ENCODE peak calls at places on chromosomes 12 and 14, in eight cellular contexts. One of them, this sample, is unnamed.

GRCh38 chr14:30194769-30195168 is 267.1 kb upstream of the PRKD1 start:
- DNase-seq in right cardiac atrium: no peak
- DNase-seq in right lobe of liver: no peak
- DNase-seq in upper lobe of right lung: no peak
- DNase-seq in tibial nerve: no peak
- DNase-seq in HCT116: no peak
- DNase-seq in neuronal stem cell: no peak
- DNase-seq in psoas muscle: no peak
- DNase-seq in this sample: no peak

GRCh38 chr12:51922762-51923505 is 15.6 kb downstream of the ACVRL1 start:
- DNase-seq in right cardiac atrium: peak; percentile 72
- DNase-seq in right lobe of liver: peak; percentile 67
- DNase-seq in upper lobe of right lung: no peak
- DNase-seq in tibial nerve: peak; percentile 69
- DNase-seq in HCT116: no peak
- DNase-seq in neuronal stem cell: no peak
- DNase-seq in psoas muscle: peak; percentile 58
- DNase-seq in this sample: no peak

GRCh38 chr14:69666698-69667211 is 55.4 kb downstream of the SUSD6 start:
- DNase-seq in right cardiac atrium: no peak
- DNase-seq in right lobe of liver: no peak
- DNase-seq in upper lobe of right lung: no peak
- DNase-seq in tibial nerve: no peak
- DNase-seq in HCT116: no peak
- DNase-seq in neuronal stem cell: no peak
- DNase-seq in psoas muscle: no peak
- DNase-seq in this sample: no peak

GRCh38 chr14:101774006-101774755 is 12.7 kb downstream of the PPP2R5C start:
- DNase-seq in right cardiac atrium: no peak
- DNase-seq in right lobe of liver: no peak
- DNase-seq in upper lobe of right lung: no peak
- DNase-seq in tibial nerve: no peak
- DNase-seq in HCT116: no peak
- DNase-seq in neuronal stem cell: no peak
- DNase-seq in psoas muscle: no peak
- DNase-seq in this sample: no peak

GRCh38 chr14:87797001-87797400 is 196.0 kb downstream of the GALC start:
- DNase-seq in right cardiac atrium: no peak
- DNase-seq in right lobe of liver: no peak
- DNase-seq in upper lobe of right lung: no peak
- DNase-seq in tibial nerve: no peak
- DNase-seq in HCT116: no peak
- DNase-seq in neuronal stem cell: no peak
- DNase-seq in psoas muscle: no peak
- DNase-seq in this sample: no peak

GRCh38 chr14:66444271-66444987 is 41.7 kb upstream of the CCDC196 start:
- DNase-seq in right cardiac atrium: no peak
- DNase-seq in right lobe of liver: no peak
- DNase-seq in upper lobe of right lung: no peak
- DNase-seq in tibial nerve: no peak
- DNase-seq in HCT116: no peak
- DNase-seq in neuronal stem cell: no peak
- DNase-seq in psoas muscle: peak; percentile 13
- DNase-seq in this sample: no peak

GRCh38 chr12:25806271-25806670 is 152.2 kb upstream of the RASSF8 start:
- DNase-seq in right cardiac atrium: no peak
- DNase-seq in right lobe of liver: no peak
- DNase-seq in upper lobe of right lung: no peak
- DNase-seq in tibial nerve: no peak
- DNase-seq in HCT116: no peak
- DNase-seq in neuronal stem cell: no peak
- DNase-seq in psoas muscle: no peak
- DNase-seq in this sample: no peak

GRCh38 chr14:76514599-76514998 is 138.7 kb downstream of the ESRRB start:
- DNase-seq in right cardiac atrium: no peak
- DNase-seq in right lobe of liver: peak; percentile 33
- DNase-seq in upper lobe of right lung: peak; percentile 37
- DNase-seq in tibial nerve: no peak
- DNase-seq in HCT116: peak; percentile 48
- DNase-seq in neuronal stem cell: no peak
- DNase-seq in psoas muscle: no peak
- DNase-seq in this sample: no peak

GRCh38 chr12:26125451-26126339 is 858 bp upstream of the BHLHE41 start:
- DNase-seq in right cardiac atrium: peak; percentile 91
- DNase-seq in right lobe of liver: peak; percentile 81
- DNase-seq in upper lobe of right lung: peak; percentile 89
- DNase-seq in tibial nerve: peak; percentile 55
- DNase-seq in HCT116: peak; percentile 69
- DNase-seq in neuronal stem cell: peak; percentile 65
- DNase-seq in psoas muscle: peak; percentile 87
- DNase-seq in this sample: peak; percentile 78

GRCh38 chr14:89534896-89535615 is 118.0 kb upstream of the FOXN3 start:
- DNase-seq in right cardiac atrium: no peak
- DNase-seq in right lobe of liver: no peak
- DNase-seq in upper lobe of right lung: no peak
- DNase-seq in tibial nerve: no peak
- DNase-seq in HCT116: no peak
- DNase-seq in neuronal stem cell: no peak
- DNase-seq in psoas muscle: no peak
- DNase-seq in this sample: no peak

GRCh38 chr14:24849471-24849870 is 200.5 kb downstream of the STXBP6 start:
- DNase-seq in right cardiac atrium: no peak
- DNase-seq in right lobe of liver: no peak
- DNase-seq in upper lobe of right lung: no peak
- DNase-seq in tibial nerve: no peak
- DNase-seq in HCT116: no peak
- DNase-seq in neuronal stem cell: no peak
- DNase-seq in psoas muscle: no peak
- DNase-seq in this sample: no peak

GRCh38 chr14:53549956-53550355 is 396.8 kb upstream of the DDHD1 start:
- DNase-seq in right cardiac atrium: no peak
- DNase-seq in right lobe of liver: no peak
- DNase-seq in upper lobe of right lung: no peak
- DNase-seq in tibial nerve: no peak
- DNase-seq in HCT116: no peak
- DNase-seq in neuronal stem cell: no peak
- DNase-seq in psoas muscle: no peak
- DNase-seq in this sample: no peak

GRCh38 chr12:120222288-120222832 is 21.4 kb upstream of the RPLP0 start:
- DNase-seq in right cardiac atrium: no peak
- DNase-seq in right lobe of liver: no peak
- DNase-seq in upper lobe of right lung: no peak
- DNase-seq in tibial nerve: no peak
- DNase-seq in HCT116: no peak
- DNase-seq in neuronal stem cell: no peak
- DNase-seq in psoas muscle: no peak
- DNase-seq in this sample: no peak

GRCh38 chr12:120221576-120221900 is 20.6 kb upstream of the RPLP0 start:
- DNase-seq in right cardiac atrium: no peak
- DNase-seq in right lobe of liver: no peak
- DNase-seq in upper lobe of right lung: no peak
- DNase-seq in tibial nerve: no peak
- DNase-seq in HCT116: no peak
- DNase-seq in neuronal stem cell: no peak
- DNase-seq in psoas muscle: no peak
- DNase-seq in this sample: no peak

GRCh38 chr12:120225200-120225558 is 24.3 kb upstream of the RPLP0 start:
- DNase-seq in right cardiac atrium: no peak
- DNase-seq in right lobe of liver: no peak
- DNase-seq in upper lobe of right lung: no peak
- DNase-seq in tibial nerve: no peak
- DNase-seq in HCT116: no peak
- DNase-seq in neuronal stem cell: no peak
- DNase-seq in psoas muscle: no peak
- DNase-seq in this sample: no peak

GRCh38 chr12:120224304-120225199 is 23.6 kb upstream of the RPLP0 start:
- DNase-seq in right cardiac atrium: peak; percentile 86
- DNase-seq in right lobe of liver: no peak
- DNase-seq in upper lobe of right lung: peak; percentile 93
- DNase-seq in tibial nerve: no peak
- DNase-seq in HCT116: no peak
- DNase-seq in neuronal stem cell: no peak
- DNase-seq in psoas muscle: peak; percentile 47
- DNase-seq in this sample: no peak

DNA sequence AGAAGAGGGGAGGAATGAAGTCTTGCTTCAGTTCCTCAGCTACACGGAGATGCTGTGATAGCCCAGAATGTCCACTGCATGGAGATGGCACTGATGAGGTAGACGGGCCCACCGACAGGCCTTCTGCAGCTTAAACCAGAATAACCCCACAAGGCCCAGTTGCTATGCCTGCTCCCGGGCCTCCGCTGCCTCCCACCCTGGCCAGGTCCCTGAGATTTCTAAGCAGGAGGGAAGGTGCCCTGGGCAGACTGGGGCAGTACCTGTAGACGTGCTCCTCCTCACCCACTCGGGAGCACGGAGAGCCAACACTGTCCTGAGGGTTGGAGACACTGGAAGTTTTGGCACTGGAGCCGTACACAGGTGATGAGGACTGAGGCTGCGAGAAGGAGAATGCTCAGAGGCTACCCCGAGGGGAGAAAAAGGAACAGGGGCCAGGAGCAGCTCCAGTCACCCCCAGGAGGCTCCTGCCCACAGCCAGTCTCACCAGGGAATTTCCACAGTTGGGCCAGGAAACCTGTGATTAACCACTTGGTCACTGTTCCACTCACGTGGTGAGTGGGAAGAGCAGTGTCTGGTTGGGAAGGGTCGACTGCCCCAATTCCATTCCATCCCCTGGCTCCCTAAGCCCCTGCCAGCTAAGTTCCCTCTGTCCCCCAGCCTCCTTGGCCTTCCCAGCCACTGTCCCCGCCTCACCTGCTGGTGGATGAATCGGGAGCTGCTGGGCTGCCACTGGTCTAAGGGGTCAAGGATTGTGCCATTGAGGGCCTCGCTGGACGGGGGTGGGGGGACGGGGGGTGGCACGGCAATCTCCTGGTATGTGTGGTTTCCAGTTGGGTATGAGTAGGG is 22.8 kb upstream of the RPLP0 start:
- DNase-seq in right cardiac atrium: no peak
- DNase-seq in right lobe of liver: no peak
- DNase-seq in upper lobe of right lung: no peak
- DNase-seq in tibial nerve: no peak
- DNase-seq in HCT116: no peak
- DNase-seq in neuronal stem cell: no peak
- DNase-seq in psoas muscle: no peak
- DNase-seq in this sample: no peak
- H3K27ac ChIP-seq in right cardiac atrium: no peak overlapping the region
- H3K27ac ChIP-seq in right lobe of liver: no peak overlapping the region
- H3K27ac ChIP-seq in upper lobe of right lung: peak overlapping the region; percentile 84
- H3K27ac ChIP-seq in tibial nerve: peak overlapping the region; percentile 88
- H3K27ac ChIP-seq in HCT116: no peak overlapping the region
- H3K27ac ChIP-seq in neuronal stem cell: no peak overlapping the region
- H3K27ac ChIP-seq in psoas muscle: no peak overlapping the region
- H3K27ac ChIP-seq in this sample: peak overlapping the region; percentile 99

GRCh38 chr12:120739031-120739762 is 13.6 kb downstream of the ACADS start:
- DNase-seq in right cardiac atrium: no peak
- DNase-seq in right lobe of liver: no peak
- DNase-seq in upper lobe of right lung: no peak
- DNase-seq in tibial nerve: no peak
- DNase-seq in HCT116: no peak
- DNase-seq in neuronal stem cell: no peak
- DNase-seq in psoas muscle: no peak
- DNase-seq in this sample: no peak

GRCh38 chr12:120739821-120740613 is 14.4 kb downstream of the ACADS start:
- DNase-seq in right cardiac atrium: no peak
- DNase-seq in right lobe of liver: no peak
- DNase-seq in upper lobe of right lung: no peak
- DNase-seq in tibial nerve: no peak
- DNase-seq in HCT116: no peak
- DNase-seq in neuronal stem cell: no peak
- DNase-seq in psoas muscle: no peak
- DNase-seq in this sample: no peak

GRCh38 chr12:120742207-120742536 is 16.5 kb downstream of the ACADS start:
- DNase-seq in right cardiac atrium: no peak
- DNase-seq in right lobe of liver: no peak
- DNase-seq in upper lobe of right lung: no peak
- DNase-seq in tibial nerve: no peak
- DNase-seq in HCT116: no peak
- DNase-seq in neuronal stem cell: no peak
- DNase-seq in psoas muscle: peak; percentile 66
- DNase-seq in this sample: no peak

GRCh38 chr12:120740871-120741270 is 15.2 kb downstream of the ACADS start:
- DNase-seq in right cardiac atrium: no peak
- DNase-seq in right lobe of liver: no peak
- DNase-seq in upper lobe of right lung: no peak
- DNase-seq in tibial nerve: no peak
- DNase-seq in HCT116: no peak
- DNase-seq in neuronal stem cell: no peak
- DNase-seq in psoas muscle: no peak
- DNase-seq in this sample: no peak

GRCh38 chr12:120741476-120742206 is 16.0 kb downstream of the ACADS start:
- DNase-seq in right cardiac atrium: no peak
- DNase-seq in right lobe of liver: no peak
- DNase-seq in upper lobe of right lung: no peak
- DNase-seq in tibial nerve: no peak
- DNase-seq in HCT116: no peak
- DNase-seq in neuronal stem cell: no peak
- DNase-seq in psoas muscle: no peak
- DNase-seq in this sample: no peak
- H3K27ac ChIP-seq in right cardiac atrium: no peak overlapping the region
- H3K27ac ChIP-seq in right lobe of liver: no peak overlapping the region
- H3K27ac ChIP-seq in upper lobe of right lung: no peak overlapping the region
- H3K27ac ChIP-seq in tibial nerve: no peak overlapping the region
- H3K27ac ChIP-seq in HCT116: no peak overlapping the region
- H3K27ac ChIP-seq in neuronal stem cell: no peak overlapping the region
- H3K27ac ChIP-seq in psoas muscle: peak overlapping the region; percentile 32
- H3K27ac ChIP-seq in this sample: no peak overlapping the region

DNA sequence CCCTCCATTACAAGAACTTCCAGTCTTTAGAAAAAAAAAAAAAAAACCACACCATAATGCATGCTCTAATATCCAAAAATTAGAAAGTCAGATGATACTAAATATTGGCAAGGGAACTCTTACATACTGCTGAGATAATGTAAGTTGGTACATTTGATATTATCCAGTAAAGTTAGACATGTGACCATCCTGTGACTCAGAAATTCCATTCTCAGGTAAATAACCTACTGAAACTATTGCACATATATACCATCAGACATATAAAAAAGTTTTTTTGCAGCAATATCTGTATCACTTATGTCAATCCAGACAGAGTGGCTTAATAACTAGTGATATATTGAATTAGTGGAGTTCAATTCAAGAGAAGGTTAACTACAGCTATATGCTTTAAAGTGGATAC is 63.5 kb downstream of the KITLG start:
- DNase-seq in right cardiac atrium: no peak
- DNase-seq in right lobe of liver: no peak
- DNase-seq in upper lobe of right lung: no peak
- DNase-seq in tibial nerve: no peak
- DNase-seq in HCT116: no peak
- DNase-seq in neuronal stem cell: no peak
- DNase-seq in psoas muscle: no peak
- DNase-seq in this sample: peak; percentile 50
- H3K27ac ChIP-seq in right cardiac atrium: no peak overlapping the region
- H3K27ac ChIP-seq in right lobe of liver: no peak overlapping the region
- H3K27ac ChIP-seq in upper lobe of right lung: no peak overlapping the region
- H3K27ac ChIP-seq in tibial nerve: no peak overlapping the region
- H3K27ac ChIP-seq in HCT116: peak overlapping the region; percentile 2
- H3K27ac ChIP-seq in neuronal stem cell: no peak overlapping the region
- H3K27ac ChIP-seq in psoas muscle: no peak overlapping the region
- H3K27ac ChIP-seq in this sample: peak overlapping the region; percentile 45

GRCh38 chr14:80468331-80469122 is 257.2 kb upstream of the DIO2 start:
- DNase-seq in right cardiac atrium: no peak
- DNase-seq in right lobe of liver: no peak
- DNase-seq in upper lobe of right lung: no peak
- DNase-seq in tibial nerve: no peak
- DNase-seq in HCT116: no peak
- DNase-seq in neuronal stem cell: no peak
- DNase-seq in psoas muscle: no peak
- DNase-seq in this sample: no peak
- H3K27ac ChIP-seq in right cardiac atrium: no peak overlapping the region
- H3K27ac ChIP-seq in right lobe of liver: no peak overlapping the region
- H3K27ac ChIP-seq in upper lobe of right lung: no peak overlapping the region
- H3K27ac ChIP-seq in tibial nerve: no peak overlapping the region
- H3K27ac ChIP-seq in HCT116: no peak overlapping the region
- H3K27ac ChIP-seq in neuronal stem cell: no peak overlapping the region
- H3K27ac ChIP-seq in psoas muscle: no peak overlapping the region
- H3K27ac ChIP-seq in this sample: no peak overlapping the region

This sample was measured in epithelial cell of prostate.